ENCODE peak calls at places on chromosomes 6 and 20, in five cellular contexts. J, O, N, R and X are unnamed samples.

GRCh38 chr6:146741609-146742008 is 142.8 kb downstream of the ADGB start:
- DNase-seq in R (no peak), J (no peak), N (no peak), O (no peak), X (no peak)

GRCh38 chr6:48136856-48137255 is 25.9 kb upstream of the PTCHD4 start:
- DNase-seq in N (no peak), J (no peak), R (no peak), O (no peak), X (no peak)

GRCh38 chr6:112575309-112575834 is 228.2 kb downstream of the RFPL4B start:
- DNase-seq in R (no peak), O (no peak), N (peak; percentile 1), J (no peak), X (no peak)

GRCh38 chr20:32968833-32969241 is 35.4 kb downstream of the SUN5 start:
- DNase-seq in R (no peak), N (no peak), O (no peak), J (no peak), X (no peak)

GRCh38 chr6:44133003-44133931 is 5.9 kb downstream of the TMEM63B start:
- DNase-seq in J (peak; percentile 64), R (no peak), O (peak; percentile 16), N (peak; percentile 55), X (no peak)

GRCh38 chr20:20266552-20266951 is 101.4 kb upstream of the INSM1 start:
- DNase-seq in R (no peak), O (no peak), J (no peak), N (no peak), X (no peak)

GRCh38 chr20:47318596-47319516 is 37.6 kb downstream of the ZMYND8 start:
- DNase-seq in N (peak; percentile 69), O (peak; percentile 78), R (peak; percentile 77), J (peak; percentile 85), X (no peak)

GRCh38 chr6:37049990-37050853 is 44.8 kb downstream of the FGD2 start:
- DNase-seq in N (peak; percentile 89), R (no peak), J (peak; percentile 58), O (no peak), X (no peak)

GRCh38 chr6:115811511-115811910 is 249.2 kb downstream of the FRK start:
- DNase-seq in O (no peak), R (no peak), N (no peak), J (no peak), X (no peak)

GRCh38 chr20:18615020-18615652 is 27.3 kb downstream of the DTD1 start:
- DNase-seq in O (no peak), N (no peak), J (no peak), R (no peak), X (no peak)

GRCh38 chr6:487956-488355 is 96.4 kb downstream of the IRF4 start:
- DNase-seq in R (no peak), N (no peak), J (no peak), O (no peak), X (no peak)

GRCh38 chr6:105596284-105596755 is 193.4 kb upstream of the PREP start:
- DNase-seq in J (no peak), R (no peak), N (no peak), O (no peak), X (no peak)

GRCh38 chr6:166541876-166542579 is 44.5 kb downstream of the RAMACL start:
- DNase-seq in J (no peak), O (no peak), R (no peak), N (no peak), X (no peak)

DNA sequence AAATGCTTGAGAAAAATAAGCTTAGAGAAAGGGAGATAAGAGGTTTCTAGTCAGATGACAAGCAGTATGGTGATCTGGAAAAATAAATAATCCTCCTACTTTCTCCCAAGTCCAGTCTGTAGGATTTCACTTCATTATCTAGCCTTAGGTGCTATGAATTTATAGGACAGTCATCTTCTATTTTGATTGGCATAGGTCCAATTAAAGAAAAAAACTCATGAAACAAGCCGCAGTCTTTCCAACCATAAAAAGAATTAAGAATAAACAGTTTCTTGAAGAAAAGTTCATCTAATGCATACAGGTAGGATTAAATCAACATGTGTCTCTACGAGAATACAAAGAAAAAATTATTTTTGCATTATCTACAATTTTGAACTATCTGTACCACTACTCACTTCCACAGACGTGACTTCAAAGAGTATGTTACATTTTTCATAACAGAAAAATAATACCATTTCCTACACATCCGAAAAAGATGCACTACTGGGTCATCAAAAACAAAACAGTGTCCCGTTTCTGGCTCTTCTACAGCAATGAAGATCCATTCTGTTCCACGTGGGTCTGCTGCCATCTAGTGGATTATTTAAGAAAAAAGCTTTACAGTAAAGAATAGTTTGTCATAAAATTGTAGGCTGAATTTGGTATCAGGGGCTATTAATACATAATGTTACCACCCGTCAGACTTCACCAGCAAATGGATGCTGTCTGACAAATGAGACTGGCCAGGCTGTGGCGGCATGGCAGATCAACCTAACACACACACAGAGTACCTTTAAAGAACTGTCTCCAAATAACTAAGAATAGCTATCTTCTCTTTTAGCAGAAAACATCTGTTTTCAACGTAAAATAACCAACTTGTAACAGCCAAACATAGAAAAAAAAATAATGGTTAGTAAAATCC is 28.9 kb downstream of the STX7 start:
- DNase-seq in O (peak; percentile 43), N (peak; percentile 76), J (no peak), R (no peak), X (no peak)
- TF ChIP-seq POLR2A in O (no peak), N (no peak), J (no peak), R (no peak), X (no peak)

GRCh38 chr6:26521485-26522391 is 16.4 kb upstream of the HMGN4 start:
- DNase-seq in R (peak; percentile 85), J (peak; percentile 75), O (peak; percentile 57), N (peak; percentile 90), X (no peak)
- TF ChIP-seq POLR2A in R (peak; percentile 46), J (no peak), O (peak; percentile 30), N (peak; percentile 61), X (no peak)

GRCh38 chr20:2507464-2507863 is 1.3 kb downstream of the ZNF343 start:
- DNase-seq in O (no peak), J (no peak), N (no peak), R (no peak), X (no peak)

GRCh38 chr20:2509794-2510193 is 1.1 kb upstream of the ZNF343 start:
- DNase-seq in J (no peak), N (no peak), O (no peak), R (no peak), X (no peak)

GRCh38 chr20:2509468-2509781 is 710 bp upstream of the ZNF343 start:
- DNase-seq in R (no peak), J (no peak), N (no peak), O (no peak), X (no peak)

GRCh38 chr20:2507875-2508630 is 662 bp downstream of the ZNF343 start:
- DNase-seq in R (peak; percentile 37), O (no peak), J (peak; percentile 27), N (peak; percentile 43), X (no peak)

DNA sequence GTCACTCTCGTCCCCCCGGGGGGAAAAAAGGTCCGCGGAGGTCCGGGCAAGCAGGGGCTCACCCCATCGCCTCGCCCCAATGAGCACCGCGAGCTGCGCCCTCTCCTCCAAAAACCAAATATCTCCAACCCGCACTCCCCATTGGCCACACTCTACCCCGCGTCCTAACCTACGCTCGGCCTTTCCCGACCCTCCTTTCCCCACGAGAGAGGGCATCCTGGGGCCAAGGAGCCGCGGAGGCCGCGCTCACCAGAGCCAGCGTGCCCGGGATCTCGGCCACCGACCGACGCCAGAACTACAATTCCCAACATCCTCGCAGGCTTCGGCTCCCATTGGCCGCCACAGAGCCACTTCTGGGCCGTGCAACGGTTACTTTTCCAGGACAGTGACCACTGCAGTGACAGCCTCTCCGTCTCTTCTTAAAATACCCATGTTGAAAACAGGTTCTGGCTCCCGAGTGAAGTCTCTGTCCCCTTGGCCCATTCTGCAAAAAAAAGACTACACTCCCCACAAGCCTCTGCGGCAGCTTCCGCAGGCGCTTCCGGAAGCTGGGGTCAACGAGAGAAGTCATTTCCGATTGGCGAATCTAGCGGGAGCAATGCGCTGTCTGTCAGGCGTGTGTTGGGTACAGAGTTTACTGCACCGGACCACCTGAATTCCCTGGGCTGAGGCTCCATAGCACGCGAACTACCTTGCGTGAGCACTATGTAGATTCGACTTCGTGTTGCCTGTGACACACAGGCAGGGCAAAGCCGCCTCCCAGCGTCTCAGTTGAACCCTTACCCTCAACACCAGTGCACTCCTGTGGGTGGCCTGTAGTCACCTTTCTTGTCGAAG is at the start of gene ZNF343:
- DNase-seq in R (peak; percentile 81), J (peak; percentile 79), O (peak; percentile 74), N (peak; percentile 89), X (no peak)
- TF ChIP-seq POLR2A in R (peak; percentile 46), J (peak; percentile 52), O (no peak), N (peak; percentile 77), X (peak; percentile 24)

GRCh38 chr6:106974337-106974998 is at the start of gene CD24:
- DNase-seq in J (peak; percentile 86), R (peak; percentile 13), N (no peak), O (no peak), X (no peak)
- TF ChIP-seq POLR2A in J (peak; percentile 84), R (no peak), N (no peak), O (no peak), X (no peak)

DNA sequence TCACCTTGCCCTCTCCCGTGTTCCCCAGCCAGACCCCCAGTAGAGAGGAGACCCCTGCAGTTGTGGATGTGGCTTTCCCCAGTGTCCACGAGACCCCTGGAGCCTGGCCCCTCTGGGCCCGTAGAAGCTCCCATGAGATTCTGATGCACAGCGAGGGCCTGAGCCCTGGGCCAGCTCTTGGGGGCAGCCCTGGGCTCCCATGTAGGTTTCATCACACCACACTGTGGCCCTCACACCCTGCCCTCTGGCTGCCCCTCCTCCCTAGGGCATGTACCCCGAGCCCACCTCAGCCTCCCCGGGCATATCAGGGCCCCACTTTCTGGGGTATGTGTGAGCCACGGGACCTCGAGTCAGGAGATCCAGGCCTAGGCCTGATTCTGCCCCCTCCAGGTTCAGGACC is 7.0 kb upstream of the CHRNA4 start:
- DNase-seq in O (no peak), N (no peak), J (no peak), R (no peak), X (no peak)
- TF ChIP-seq POLR2A in O (no peak), N (no peak), J (no peak), R (no peak), X (no peak)

GRCh38 chr6:77145244-77145643 is 318.0 kb downstream of the HTR1B start:
- DNase-seq in R (no peak), N (no peak), J (no peak), O (no peak), X (no peak)
- TF ChIP-seq POLR2A in R (no peak), N (no peak), J (no peak), O (no peak), X (no peak)

DNA sequence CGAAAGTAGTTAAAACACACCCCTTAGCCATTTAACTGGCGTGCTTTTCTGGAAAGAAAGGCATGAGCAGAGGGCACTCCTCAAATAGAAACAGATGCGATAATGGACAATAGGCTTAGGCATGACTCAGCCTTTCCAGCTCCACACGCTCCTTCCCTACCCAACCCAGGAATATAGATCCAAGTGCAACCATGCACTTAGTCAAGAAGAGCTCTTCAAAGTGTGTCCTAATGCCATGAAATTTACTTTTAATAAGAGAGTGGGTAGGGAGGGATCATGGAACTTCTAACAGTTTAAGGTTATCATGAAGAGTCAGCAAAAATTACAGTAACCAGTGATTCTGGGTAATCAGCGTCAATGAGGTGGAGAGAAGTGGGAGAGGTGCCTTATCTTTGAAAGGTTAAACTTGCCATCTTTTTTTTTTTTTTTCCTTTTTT is 2.4 kb upstream of the EFHC1 start:
- DNase-seq in N (peak; percentile 36), J (peak; percentile 49), R (no peak), O (no peak), X (no peak)
- TF ChIP-seq POLR2A in N (no peak), J (no peak), R (no peak), O (no peak), X (no peak)

GRCh38 chr6:85449818-85450577 is at the start of gene NT5E:
- DNase-seq in N (peak; percentile 39), O (peak; percentile 57), J (peak; percentile 79), R (peak; percentile 83), X (no peak)
- TF ChIP-seq POLR2A in N (no peak), O (peak; percentile 36), J (no peak), R (peak; percentile 53), X (peak; percentile 73)